ENCODE peak calls at places on chromosomes 11 and 22, in nine cellular contexts. J is Peyer's patch, R is osteoblast, G is heart left ventricle, S is suprapubic skin, E is cardiac muscle cell, O is pancreas, Z is tibial nerve, P is mucosa of descending colon. V is an unnamed sample.

GRCh38 chr11:111514216-111515031 is at the start of gene HOATZ:
- DNase-seq in J (no peak), R (peak; percentile 91), G (peak; percentile 24), S (no peak), E (peak; percentile 27), O (no peak), Z (no peak), P (no peak), V (no peak)

GRCh38 chr11:78656984-78657383 is 82.3 kb upstream of the NARS2 start:
- DNase-seq in J (no peak), R (no peak), G (no peak), S (no peak), E (no peak), O (no peak), Z (no peak), P (no peak), V (no peak)

GRCh38 chr11:57775474-57775873 is 13.9 kb downstream of the CTNND1 start:
- DNase-seq in J (no peak), R (no peak), G (peak; percentile 48), S (no peak), E (peak; percentile 55), O (no peak), Z (peak; percentile 27), P (no peak), V (no peak)

GRCh38 chr11:118530180-118530682 is 761 bp upstream of the TMEM25 start:
- DNase-seq in J (peak; percentile 87), R (peak; percentile 83), G (no peak), S (no peak), E (no peak), O (no peak), Z (no peak), P (peak; percentile 66), V (peak; percentile 62)

GRCh38 chr22:31126128-31126868 is 3.5 kb downstream of the INPP5J start:
- DNase-seq in J (no peak), R (peak; percentile 58), G (no peak), S (no peak), E (no peak), O (no peak), Z (no peak), P (no peak), V (no peak)

GRCh38 chr11:36793542-36793926 is 195.5 kb upstream of the RAG2 start:
- DNase-seq in J (no peak), R (no peak), G (no peak), S (no peak), E (no peak), O (no peak), Z (no peak), P (no peak), V (peak; percentile 13)

GRCh38 chr11:27282141-27282590 is 80.8 kb downstream of the CCDC34 start:
- DNase-seq in J (no peak), R (peak; percentile 90), G (peak; percentile 81), S (no peak), E (peak; percentile 89), O (no peak), Z (peak; percentile 23), P (no peak), V (no peak)

GRCh38 chr11:111937859-111938258 is 716 bp downstream of the DIXDC1 start:
- DNase-seq in J (no peak), R (peak; percentile 75), G (no peak), S (no peak), E (no peak), O (no peak), Z (no peak), P (no peak), V (no peak)

GRCh38 chr11:119472186-119472855 is 49.3 kb upstream of the THY1 start:
- DNase-seq in J (no peak), R (no peak), G (no peak), S (no peak), E (peak; percentile 32), O (no peak), Z (no peak), P (no peak), V (peak; percentile 41)

GRCh38 chr11:69325446-69325845 is 31.5 kb downstream of the MYEOV start:
- DNase-seq in J (no peak), R (no peak), G (no peak), S (peak; percentile 45), E (no peak), O (peak; percentile 8), Z (no peak), P (no peak), V (no peak)

GRCh38 chr22:42412744-42413220 is 19.4 kb downstream of the NFAM1 start:
- DNase-seq in J (no peak), R (no peak), G (no peak), S (no peak), E (no peak), O (no peak), Z (no peak), P (no peak), V (no peak)

GRCh38 chr22:21981874-21982273 is 713 bp downstream of the TOP3B start:
- DNase-seq in J (no peak), R (peak; percentile 68), G (no peak), S (no peak), E (no peak), O (no peak), Z (no peak), P (no peak), V (no peak)

GRCh38 chr22:45285431-45286058 is 796 bp downstream of the UPK3A start:
- DNase-seq in J (no peak), R (no peak), G (no peak), S (no peak), E (no peak), O (no peak), Z (no peak), P (no peak), V (peak; percentile 32)
- H3K4me3 ChIP-seq in J (no peak overlapping the region), R (no peak overlapping the region), G (no peak overlapping the region), S (no peak overlapping the region), E (peak overlapping the region; percentile 14), O (no peak overlapping the region), Z (no peak overlapping the region), P (no peak overlapping the region), V (no peak overlapping the region)

GRCh38 chr11:83195176-83195531 is 1.6 kb downstream of the ANKRD42 start:
- DNase-seq in J (no peak), R (no peak), G (no peak), S (no peak), E (no peak), O (no peak), Z (no peak), P (no peak), V (no peak)
- TF ChIP-seq CTCF in J (no peak), R (no peak), G (no peak), S (no peak), E (peak; percentile 6), O (no peak), Z (no peak), P (no peak), V (no peak)

GRCh38 chr22:49530671-49531532 is 296.8 kb downstream of the BRD1 start:
- DNase-seq in J (no peak), R (peak; percentile 67), G (no peak), S (no peak), E (no peak), O (no peak), Z (no peak), P (no peak), V (no peak)
- H3K9me3 ChIP-seq in J (no peaks in the 10 kb centered on the region), R (no peaks in the 10 kb centered on the region), G (no peaks in the 10 kb centered on the region), S (no peaks in the 10 kb centered on the region), E (no peaks in the 10 kb centered on the region), O (no peaks in the 10 kb centered on the region), Z (no peaks in the 10 kb centered on the region), P (no peaks in the 10 kb centered on the region), V (peaks cover 4% of the 10 kb centered on the region)

GRCh38 chr22:26610072-26610958 is 7.5 kb downstream of the CRYBB1 start:
- DNase-seq in J (no peak), R (peak; percentile 95), G (no peak), S (no peak), E (peak; percentile 91), O (no peak), Z (no peak), P (peak; percentile 60), V (no peak)
- H3K4me3 ChIP-seq in J (no peak overlapping the region), R (no peak overlapping the region), G (no peak overlapping the region), S (no peak overlapping the region), E (no peak overlapping the region), O (no peak overlapping the region), Z (no peak overlapping the region), P (no peak overlapping the region), V (no peak overlapping the region)

GRCh38 chr11:115984228-115984627 is 480.0 kb upstream of the CADM1 start:
- DNase-seq in J (no peak), R (no peak), G (no peak), S (no peak), E (no peak), O (no peak), Z (no peak), P (no peak), V (no peak)
- TF ChIP-seq CTCF in J (no peak), R (no peak), G (no peak), S (no peak), E (no peak), O (no peak), Z (no peak), P (no peak), V (peak; percentile 48)

DNA sequence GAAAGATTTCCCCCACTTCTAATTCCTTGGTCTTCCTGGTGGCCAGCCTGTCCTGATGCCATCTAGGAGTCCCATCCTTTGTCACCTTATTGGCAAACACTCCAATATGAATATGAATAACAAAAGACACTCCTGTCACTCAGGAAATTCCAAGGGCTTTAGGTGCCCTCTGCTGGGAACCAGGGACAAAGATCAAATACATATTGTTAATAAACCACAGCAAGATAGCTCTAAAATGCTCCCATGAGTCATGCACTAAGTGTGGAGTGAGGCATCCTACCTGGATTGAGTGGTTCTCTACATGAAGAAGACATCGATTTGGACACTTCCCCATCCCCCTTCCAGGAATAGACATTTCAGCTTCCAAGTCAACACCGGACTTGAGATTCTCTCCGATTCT is 823.6 kb downstream of the TBC1D22A start:
- DNase-seq in J (no peak), R (no peak), G (no peak), S (peak; percentile 3), E (no peak), O (no peak), Z (no peak), P (no peak), V (no peak)
- H3K9me3 ChIP-seq in J (no peaks in the 10 kb centered on the region), R (peaks cover 2% of the 10 kb centered on the region), G (no peaks in the 10 kb centered on the region), S (no peaks in the 10 kb centered on the region), E (no peaks in the 10 kb centered on the region), O (no peaks in the 10 kb centered on the region), Z (no peaks in the 10 kb centered on the region), P (peaks cover 13% of the 10 kb centered on the region), V (peaks cover 20% of the 10 kb centered on the region)

DNA sequence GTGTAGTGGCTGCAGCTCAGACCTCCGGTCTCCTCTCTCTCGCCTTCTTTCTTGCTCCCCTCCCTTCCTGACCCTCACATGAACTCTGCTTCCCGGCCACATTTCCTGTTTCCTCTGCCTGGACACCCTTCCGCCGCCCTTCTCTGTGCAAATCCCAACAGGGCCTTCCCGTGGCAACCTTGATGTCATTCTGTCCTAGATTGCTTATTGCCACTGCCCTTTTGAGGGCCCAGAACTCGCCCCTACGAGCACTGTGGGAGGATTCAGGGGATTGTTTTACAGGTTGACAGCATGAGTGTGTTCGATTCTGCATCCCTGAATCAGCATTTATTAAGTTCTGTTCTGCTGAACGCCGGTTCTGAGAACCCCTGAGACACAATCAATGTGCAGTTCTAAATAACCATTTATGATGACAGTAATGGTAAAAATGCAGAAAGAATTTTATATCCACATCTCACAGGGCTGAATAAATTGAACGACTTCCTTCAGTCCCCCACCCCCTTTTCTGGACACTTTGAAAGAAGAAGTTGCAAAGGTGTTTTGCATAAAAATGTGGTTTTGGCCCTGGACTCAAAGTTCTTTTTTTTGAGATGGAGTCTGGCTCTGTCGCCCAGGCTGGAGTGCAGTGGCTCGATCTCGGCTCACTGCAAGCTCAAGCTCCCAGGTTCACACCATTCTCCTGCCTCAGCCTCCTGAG is 6.4 kb downstream of the BATF2 start:
- DNase-seq in J (no peak), R (no peak), G (peak; percentile 75), S (no peak), E (peak; percentile 72), O (no peak), Z (peak; percentile 29), P (no peak), V (no peak)
- H3K4me3 ChIP-seq in J (no peak overlapping the region), R (no peak overlapping the region), G (peak overlapping the region; percentile 29), S (no peak overlapping the region), E (no peak overlapping the region), O (no peak overlapping the region), Z (no peak overlapping the region), P (no peak overlapping the region), V (no peak overlapping the region)